ENCODE peak calls at places on chromosomes 16 and 17, in eight cellular contexts. E, L, N, C, T, A, J and M are unnamed samples.

GRCh38 chr17:35536664-35537160 is 766 bp downstream of the SLFN12L start:
- DNase-seq in T (peak; percentile 42), N (no peak), A (no peak), L (no peak), C (no peak), E (no peak), J (no peak), M (no peak)

GRCh38 chr16:3431779-3432219 is 11.5 kb downstream of the ZNF597 start:
- DNase-seq in E (peak; percentile 19), N (peak; percentile 18), J (peak; percentile 11), T (peak; percentile 59), C (peak; percentile 32), A (peak; percentile 50), L (no peak), M (no peak)

GRCh38 chr17:3988297-3989120 is 24.3 kb upstream of the ATP2A3 start:
- DNase-seq in T (peak; percentile 8), L (no peak), N (no peak), C (no peak), E (peak; percentile 6), J (no peak), A (no peak), M (no peak)

GRCh38 chr16:15857779-15858560 is 1.1 kb upstream of the MYH11 start:
- DNase-seq in N (no peak), E (peak; percentile 49), T (no peak), L (peak; percentile 63), J (no peak), A (no peak), C (peak; percentile 40), M (peak; percentile 34)

GRCh38 chr16:78982344-78982743 is 618.2 kb downstream of the MAF start:
- DNase-seq in C (no peak), J (no peak), E (no peak), A (no peak), T (no peak), L (no peak), N (no peak), M (no peak)

GRCh38 chr17:19237389-19238166 is 412 bp downstream of the EPN2 start:
- DNase-seq in C (peak; percentile 57), A (peak; percentile 42), J (no peak), L (peak; percentile 64), N (peak; percentile 22), T (peak; percentile 21), E (peak; percentile 50), M (peak; percentile 37)

GRCh38 chr16:381788-382717 is at the start of gene PGAP6:
- DNase-seq in C (peak; percentile 81), E (peak; percentile 76), L (peak; percentile 70), A (no peak), N (peak; percentile 64), J (peak; percentile 86), T (peak; percentile 76), M (peak; percentile 62)

GRCh38 chr17:66779186-66779585 is 55.7 kb upstream of the CACNG5 start:
- DNase-seq in T (no peak), C (no peak), A (no peak), E (no peak), L (no peak), J (no peak), N (no peak), M (no peak)

GRCh38 chr17:28574536-28574935 is 2.2 kb downstream of the ALDOC start:
- DNase-seq in A (no peak), T (peak; percentile 48), C (no peak), N (no peak), E (no peak), J (no peak), L (no peak), M (no peak)

GRCh38 chr16:86082400-86083030 is 183.6 kb downstream of the IRF8 start:
- DNase-seq in J (no peak), A (no peak), N (no peak), L (no peak), E (no peak), C (no peak), T (no peak), M (no peak)

GRCh38 chr17:42291136-42291535 is 2.8 kb downstream of the STAT5A start:
- DNase-seq in J (no peak), L (no peak), T (no peak), A (peak; percentile 42), E (no peak), N (no peak), C (no peak), M (no peak)

GRCh38 chr17:81534157-81535006 is 6.2 kb downstream of the FSCN2 start:
- DNase-seq in C (no peak), J (no peak), L (no peak), T (no peak), A (no peak), E (no peak), N (no peak), M (no peak)

GRCh38 chr16:81994485-81994884 is 16.8 kb downstream of the SDR42E1 start:
- DNase-seq in A (no peak), L (no peak), T (no peak), C (no peak), N (no peak), J (no peak), E (no peak), M (no peak)